ENCODE peak calls at places on chromosomes 12 and 14, in six cellular contexts. Z is stomach, P is heart left ventricle, I is body of pancreas, D is endothelial cell of umbilical vein, G is H54. X is an unnamed sample.

GRCh38 chr12:11958216-11959091 is 112.3 kb upstream of the BCL2L14 start:
- DNase-seq in D (peak; percentile 83), P (no peak), G (peak; percentile 82), Z (no peak), I (no peak), X (no peak)

GRCh38 chr14:21267886-21268611 is 1.2 kb downstream of the HNRNPC start:
- DNase-seq in Z (no peak), G (no peak), I (peak; percentile 27), P (no peak), D (peak; percentile 26), X (no peak)

GRCh38 chr14:71013551-71014192 is 106.4 kb downstream of the PCNX1 start:
- DNase-seq in I (no peak), P (no peak), D (no peak), Z (no peak), G (no peak), X (no peak)

GRCh38 chr14:66476964-66477363 is 9.2 kb upstream of the CCDC196 start:
- DNase-seq in Z (no peak), D (peak; percentile 70), G (no peak), I (no peak), P (no peak), X (no peak)

GRCh38 chr14:34204774-34205173 is 253.9 kb upstream of the EGLN3 start:
- DNase-seq in P (no peak), Z (no peak), D (no peak), G (no peak), I (no peak), X (no peak)

GRCh38 chr14:92039720-92040430 is at the start of gene TRIP11:
- DNase-seq in G (peak; percentile 87), I (peak; percentile 95), Z (peak; percentile 95), D (peak; percentile 94), P (peak; percentile 96), X (peak; percentile 97)

GRCh38 chr12:114381177-114381576 is 24.8 kb downstream of the TBX5 start:
- DNase-seq in D (no peak), Z (no peak), I (no peak), G (no peak), P (no peak), X (no peak)

GRCh38 chr12:108302471-108303311 is 36.4 kb downstream of the CMKLR1 start:
- DNase-seq in I (peak; percentile 70), D (peak; percentile 35), G (no peak), P (peak; percentile 85), Z (peak; percentile 39), X (no peak)

GRCh38 chr12:118259079-118259478 is 113.6 kb downstream of the TAOK3 start:
- DNase-seq in I (no peak), Z (no peak), D (no peak), G (no peak), P (no peak), X (no peak)

GRCh38 chr14:63295991-63296630 is 22.6 kb downstream of the GPHB5 start:
- DNase-seq in G (no peak), I (no peak), D (peak; percentile 47), P (no peak), Z (no peak), X (no peak)

GRCh38 chr14:33068626-33069025 is 129.9 kb downstream of the NPAS3 start:
- DNase-seq in G (peak; percentile 34), P (no peak), I (no peak), Z (no peak), D (no peak), X (no peak)

GRCh38 chr14:44959538-44959937 is 2.2 kb downstream of the KLHL28 start:
- DNase-seq in I (no peak), G (no peak), D (no peak), Z (no peak), P (no peak), X (no peak)

GRCh38 chr12:132803125-132803524 is 25.5 kb downstream of the GOLGA3 start:
- DNase-seq in I (no peak), G (no peak), Z (no peak), P (no peak), D (no peak), X (no peak)

GRCh38 chr14:78721756-78722455 is 551.7 kb downstream of the NRXN3 start:
- DNase-seq in G (no peak), I (no peak), D (no peak), P (no peak), Z (no peak), X (no peak)

GRCh38 chr14:93965287-93965821 is 11.0 kb downstream of the ASB2 start:
- DNase-seq in Z (no peak), I (no peak), G (no peak), P (no peak), D (no peak), X (no peak)

GRCh38 chr12:128474916-128475315 is 207.9 kb downstream of the TMEM132C start:
- DNase-seq in P (no peak), D (no peak), G (no peak), Z (no peak), I (no peak), X (no peak)

GRCh38 chr14:100677925-100678765 is 48.5 kb upstream of the DLK1 start:
- DNase-seq in D (no peak), P (peak; percentile 88), I (no peak), Z (peak; percentile 58), G (no peak), X (peak; percentile 61)

GRCh38 chr14:100681111-100681510 is 45.6 kb upstream of the DLK1 start:
- DNase-seq in P (no peak), I (no peak), D (no peak), Z (no peak), G (no peak), X (no peak)

GRCh38 chr14:100679170-100679569 is 47.5 kb upstream of the DLK1 start:
- DNase-seq in Z (no peak), D (no peak), I (no peak), G (no peak), P (no peak), X (no peak)

GRCh38 chr14:100680439-100681051 is 46.1 kb upstream of the DLK1 start:
- DNase-seq in Z (no peak), G (no peak), D (no peak), I (no peak), P (no peak), X (no peak)

DNA sequence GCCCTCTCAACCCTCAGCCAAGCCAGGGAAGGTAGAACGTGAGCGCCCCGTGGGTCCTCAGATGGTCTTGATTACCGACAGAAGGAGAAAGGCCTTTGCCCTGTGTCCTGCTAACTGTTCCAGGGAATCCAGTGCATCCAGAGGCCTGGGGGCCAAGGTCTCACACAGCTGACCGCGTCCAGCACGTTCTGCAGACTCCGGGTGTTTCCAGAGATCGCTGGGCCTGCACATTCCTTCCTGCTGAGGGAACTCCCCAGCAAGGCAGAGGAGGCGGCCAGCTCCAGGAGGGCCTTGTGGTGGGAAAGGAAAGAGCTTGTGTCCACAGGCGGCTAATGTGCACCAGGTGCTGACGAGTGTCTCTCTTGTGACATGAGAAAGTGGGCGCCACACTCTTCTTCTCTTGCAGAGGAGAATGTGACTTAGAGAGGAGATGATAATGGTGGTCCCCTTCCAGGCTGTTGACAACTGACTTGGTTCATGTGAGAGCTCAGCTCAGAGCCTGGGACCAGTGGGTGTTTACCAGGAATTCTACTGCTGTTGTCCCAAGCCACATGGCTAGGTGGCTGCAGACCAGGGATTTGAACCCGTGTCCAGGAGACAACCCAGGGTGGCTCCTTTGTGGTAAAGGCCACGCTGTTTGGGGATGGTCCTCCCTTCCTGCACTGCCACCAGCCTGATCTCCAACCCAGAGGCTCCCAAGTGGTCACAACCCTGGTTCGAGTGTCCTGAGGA is 46.8 kb upstream of the DLK1 start:
- DNase-seq in Z (no peak), I (peak; percentile 56), G (no peak), P (peak; percentile 78), D (no peak), X (no peak)
- TF ChIP-seq POLR2A in Z (no peak), I (no peak), G (no peak), P (no peak), D (no peak), X (no peak)

GRCh38 chr14:54440870-54441868 is at the start of gene CNIH1:
- DNase-seq in P (peak; percentile 97), G (peak; percentile 86), Z (peak; percentile 93), I (peak; percentile 92), D (peak; percentile 94), X (peak; percentile 96)
- TF ChIP-seq POLR2A in P (peak; percentile 53), G (peak; percentile 85), Z (no peak), I (peak; percentile 63), D (peak; percentile 88), X (peak; percentile 43)

GRCh38 chr12:122523846-122524718 is 2.7 kb downstream of the RSRC2 start:
- DNase-seq in P (no peak), I (no peak), D (no peak), G (no peak), Z (no peak), X (no peak)
- TF ChIP-seq POLR2A in P (no peak), I (no peak), D (no peak), G (no peak), Z (no peak), X (no peak)

DNA sequence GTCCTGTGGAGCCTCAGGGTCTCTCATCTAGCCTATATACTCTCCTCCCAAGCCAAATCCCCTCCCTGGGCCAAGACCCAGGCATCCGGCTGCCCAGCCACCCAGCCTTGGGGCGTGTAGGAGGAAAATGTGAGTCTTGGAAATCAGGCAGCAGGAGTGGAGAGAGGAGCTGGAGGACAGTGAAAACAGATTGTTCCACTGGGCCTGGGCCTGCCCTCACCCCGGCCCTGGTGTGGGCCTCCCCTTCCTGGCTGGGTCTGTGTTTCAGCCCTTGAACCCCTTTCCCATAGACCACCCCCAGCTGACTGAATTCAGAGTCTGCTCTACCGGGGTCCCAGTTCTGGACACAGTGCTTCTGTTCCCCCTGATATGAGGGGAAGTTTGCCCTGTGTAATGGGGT is 6.7 kb downstream of the ITGA5 start:
- DNase-seq in Z (no peak), D (peak; percentile 41), I (no peak), G (no peak), P (peak; percentile 47), X (no peak)
- TF ChIP-seq POLR2A in Z (no peak), D (peak; percentile 15), I (no peak), G (no peak), P (no peak), X (no peak)

GRCh38 chr12:106238146-106238545 is 9.7 kb downstream of the CKAP4 start:
- DNase-seq in G (no peak), P (no peak), I (no peak), Z (no peak), D (no peak), X (no peak)
- TF ChIP-seq POLR2A in G (no peak), P (peak; percentile 42), I (no peak), Z (no peak), D (no peak), X (no peak)

GRCh38 chr12:93380480-93381121 is 2.9 kb downstream of the NUDT4 start:
- DNase-seq in I (no peak), P (no peak), Z (no peak), D (peak; percentile 73), G (no peak), X (no peak)

GRCh38 chr12:93377252-93377542 is 528 bp upstream of the NUDT4 start:
- DNase-seq in D (no peak), P (no peak), G (no peak), I (no peak), Z (no peak), X (no peak)

GRCh38 chr12:93376436-93377251 is 1.1 kb upstream of the NUDT4 start:
- DNase-seq in Z (no peak), D (peak; percentile 55), G (no peak), I (peak; percentile 36), P (no peak), X (no peak)

GRCh38 chr12:93379432-93380308 is 1.9 kb downstream of the NUDT4 start:
- DNase-seq in D (peak; percentile 42), P (no peak), I (no peak), Z (no peak), G (no peak), X (no peak)

GRCh38 chr12:93378373-93379310 is 917 bp downstream of the NUDT4 start:
- DNase-seq in Z (peak; percentile 37), I (peak; percentile 37), D (peak; percentile 52), G (peak; percentile 48), P (no peak), X (peak; percentile 75)
- TF ChIP-seq POLR2A in Z (no peak), I (peak; percentile 51), D (no peak), G (no peak), P (peak; percentile 17), X (no peak)